ENCODE peak calls at places on chromosomes 7 and 10, in ten cellular contexts. One of them, this sample, is unnamed.

GRCh38 chr10:132541601-132542011 is 4.0 kb downstream of the INPP5A start:
- DNase-seq in mesenchymal stem cell: no peak
- DNase-seq in PC-3: no peak
- DNase-seq in stimulated activated CD4-positive, alpha-beta T cell treated with anti-CD3 and anti-CD28 coated beads, Interleukin-15, amount 100 ng/mL, for 1 hour: no peak
- DNase-seq in Caco-2: no peak
- DNase-seq in foreskin keratinocyte: no peak
- DNase-seq in Right ventricle myocardium superior: no peak
- DNase-seq in substantia nigra: no peak
- DNase-seq in HT1080: no peak
- DNase-seq in lung microvascular endothelial cell: no peak
- DNase-seq in this sample: no peak

GRCh38 chr10:75932921-75933320 is 501.5 kb downstream of the LRMDA start:
- DNase-seq in mesenchymal stem cell: no peak
- DNase-seq in foreskin keratinocyte: no peak
- DNase-seq in HT1080: no peak
- DNase-seq in stimulated activated CD4-positive, alpha-beta T cell treated with anti-CD3 and anti-CD28 coated beads, Interleukin-15, amount 100 ng/mL, for 1 hour: no peak
- DNase-seq in lung microvascular endothelial cell: no peak
- DNase-seq in Right ventricle myocardium superior: no peak
- DNase-seq in PC-3: peak
- DNase-seq in Caco-2: no peak
- DNase-seq in substantia nigra: no peak
- DNase-seq in this sample: no peak

GRCh38 chr7:117448655-117449054 is 21.4 kb upstream of the ASZ1 start:
- DNase-seq in Right ventricle myocardium superior: no peak
- DNase-seq in PC-3: no peak
- DNase-seq in Caco-2: no peak
- DNase-seq in stimulated activated CD4-positive, alpha-beta T cell treated with anti-CD3 and anti-CD28 coated beads, Interleukin-15, amount 100 ng/mL, for 1 hour: no peak
- DNase-seq in HT1080: peak
- DNase-seq in lung microvascular endothelial cell: no peak
- DNase-seq in mesenchymal stem cell: no peak
- DNase-seq in substantia nigra: no peak
- DNase-seq in foreskin keratinocyte: no peak
- DNase-seq in this sample: no peak

GRCh38 chr7:46291064-46291463 is 370.0 kb upstream of the IGFBP3 start:
- DNase-seq in substantia nigra: no peak
- DNase-seq in Caco-2: no peak
- DNase-seq in HT1080: peak
- DNase-seq in PC-3: peak
- DNase-seq in lung microvascular endothelial cell: no peak
- DNase-seq in stimulated activated CD4-positive, alpha-beta T cell treated with anti-CD3 and anti-CD28 coated beads, Interleukin-15, amount 100 ng/mL, for 1 hour: no peak
- DNase-seq in mesenchymal stem cell: peak
- DNase-seq in Right ventricle myocardium superior: no peak
- DNase-seq in foreskin keratinocyte: peak
- DNase-seq in this sample: no peak

GRCh38 chr7:82623812-82624211 is 180.2 kb upstream of the CACNA2D1 start:
- DNase-seq in lung microvascular endothelial cell: no peak
- DNase-seq in PC-3: no peak
- DNase-seq in HT1080: no peak
- DNase-seq in Right ventricle myocardium superior: no peak
- DNase-seq in Caco-2: no peak
- DNase-seq in mesenchymal stem cell: peak
- DNase-seq in stimulated activated CD4-positive, alpha-beta T cell treated with anti-CD3 and anti-CD28 coated beads, Interleukin-15, amount 100 ng/mL, for 1 hour: no peak
- DNase-seq in substantia nigra: no peak
- DNase-seq in foreskin keratinocyte: no peak
- DNase-seq in this sample: no peak

GRCh38 chr7:2939193-2939885 is 95.2 kb upstream of the GNA12 start:
- DNase-seq in lung microvascular endothelial cell: no peak
- DNase-seq in Right ventricle myocardium superior: no peak
- DNase-seq in substantia nigra: no peak
- DNase-seq in foreskin keratinocyte: no peak
- DNase-seq in mesenchymal stem cell: no peak
- DNase-seq in HT1080: no peak
- DNase-seq in stimulated activated CD4-positive, alpha-beta T cell treated with anti-CD3 and anti-CD28 coated beads, Interleukin-15, amount 100 ng/mL, for 1 hour: no peak
- DNase-seq in PC-3: peak
- DNase-seq in Caco-2: no peak
- DNase-seq in this sample: no peak

GRCh38 chr7:154423219-154423618 is 371.0 kb downstream of the DPP6 start:
- DNase-seq in Right ventricle myocardium superior: no peak
- DNase-seq in foreskin keratinocyte: no peak
- DNase-seq in stimulated activated CD4-positive, alpha-beta T cell treated with anti-CD3 and anti-CD28 coated beads, Interleukin-15, amount 100 ng/mL, for 1 hour: no peak
- DNase-seq in PC-3: no peak
- DNase-seq in mesenchymal stem cell: no peak
- DNase-seq in lung microvascular endothelial cell: no peak
- DNase-seq in substantia nigra: peak
- DNase-seq in Caco-2: no peak
- DNase-seq in HT1080: no peak
- DNase-seq in this sample: no peak

GRCh38 chr10:130254168-130255061 is 118.2 kb downstream of the GLRX3 start:
- DNase-seq in substantia nigra: no peak
- DNase-seq in PC-3: no peak
- DNase-seq in stimulated activated CD4-positive, alpha-beta T cell treated with anti-CD3 and anti-CD28 coated beads, Interleukin-15, amount 100 ng/mL, for 1 hour: no peak
- DNase-seq in Right ventricle myocardium superior: no peak
- DNase-seq in Caco-2: no peak
- DNase-seq in foreskin keratinocyte: no peak
- DNase-seq in HT1080: no peak
- DNase-seq in mesenchymal stem cell: no peak
- DNase-seq in lung microvascular endothelial cell: no peak
- DNase-seq in this sample: no peak

GRCh38 chr7:51244053-51244452 is 72.6 kb downstream of the COBL start:
- DNase-seq in substantia nigra: no peak
- DNase-seq in mesenchymal stem cell: no peak
- DNase-seq in lung microvascular endothelial cell: no peak
- DNase-seq in HT1080: no peak
- DNase-seq in stimulated activated CD4-positive, alpha-beta T cell treated with anti-CD3 and anti-CD28 coated beads, Interleukin-15, amount 100 ng/mL, for 1 hour: no peak
- DNase-seq in foreskin keratinocyte: no peak
- DNase-seq in Right ventricle myocardium superior: no peak
- DNase-seq in PC-3: no peak
- DNase-seq in Caco-2: no peak
- DNase-seq in this sample: no peak

GRCh38 chr7:75621124-75621523 is 117.6 kb downstream of the HIP1 start:
- DNase-seq in lung microvascular endothelial cell: no peak
- DNase-seq in stimulated activated CD4-positive, alpha-beta T cell treated with anti-CD3 and anti-CD28 coated beads, Interleukin-15, amount 100 ng/mL, for 1 hour: no peak
- DNase-seq in HT1080: no peak
- DNase-seq in Caco-2: no peak
- DNase-seq in substantia nigra: no peak
- DNase-seq in foreskin keratinocyte: no peak
- DNase-seq in PC-3: no peak
- DNase-seq in Right ventricle myocardium superior: no peak
- DNase-seq in mesenchymal stem cell: no peak
- DNase-seq in this sample: peak

GRCh38 chr7:46015107-46015868 is 94.2 kb upstream of the IGFBP3 start:
- DNase-seq in HT1080: no peak
- DNase-seq in foreskin keratinocyte: no peak
- DNase-seq in PC-3: no peak
- DNase-seq in Caco-2: peak
- DNase-seq in stimulated activated CD4-positive, alpha-beta T cell treated with anti-CD3 and anti-CD28 coated beads, Interleukin-15, amount 100 ng/mL, for 1 hour: no peak
- DNase-seq in mesenchymal stem cell: peak
- DNase-seq in substantia nigra: no peak
- DNase-seq in lung microvascular endothelial cell: no peak
- DNase-seq in Right ventricle myocardium superior: peak
- DNase-seq in this sample: no peak

GRCh38 chr7:80721880-80722595 is 83.6 kb downstream of the CD36 start:
- DNase-seq in stimulated activated CD4-positive, alpha-beta T cell treated with anti-CD3 and anti-CD28 coated beads, Interleukin-15, amount 100 ng/mL, for 1 hour: no peak
- DNase-seq in foreskin keratinocyte: peak
- DNase-seq in Caco-2: no peak
- DNase-seq in Right ventricle myocardium superior: peak
- DNase-seq in mesenchymal stem cell: peak
- DNase-seq in PC-3: peak
- DNase-seq in substantia nigra: no peak
- DNase-seq in HT1080: peak
- DNase-seq in lung microvascular endothelial cell: peak
- DNase-seq in this sample: no peak

GRCh38 chr7:107596881-107597581 is 17.0 kb downstream of the BCAP29 start:
- DNase-seq in PC-3: no peak
- DNase-seq in foreskin keratinocyte: no peak
- DNase-seq in mesenchymal stem cell: peak
- DNase-seq in HT1080: no peak
- DNase-seq in lung microvascular endothelial cell: peak
- DNase-seq in Caco-2: no peak
- DNase-seq in substantia nigra: no peak
- DNase-seq in Right ventricle myocardium superior: no peak
- DNase-seq in stimulated activated CD4-positive, alpha-beta T cell treated with anti-CD3 and anti-CD28 coated beads, Interleukin-15, amount 100 ng/mL, for 1 hour: no peak
- DNase-seq in this sample: no peak

GRCh38 chr7:117096297-117096696 is 143.0 kb downstream of the ST7 start:
- DNase-seq in Caco-2: no peak
- DNase-seq in HT1080: no peak
- DNase-seq in PC-3: no peak
- DNase-seq in Right ventricle myocardium superior: no peak
- DNase-seq in lung microvascular endothelial cell: no peak
- DNase-seq in stimulated activated CD4-positive, alpha-beta T cell treated with anti-CD3 and anti-CD28 coated beads, Interleukin-15, amount 100 ng/mL, for 1 hour: no peak
- DNase-seq in foreskin keratinocyte: no peak
- DNase-seq in substantia nigra: no peak
- DNase-seq in mesenchymal stem cell: no peak
- DNase-seq in this sample: no peak

GRCh38 chr7:125425507-125425906 is 495.9 kb upstream of the POT1 start:
- DNase-seq in foreskin keratinocyte: no peak
- DNase-seq in lung microvascular endothelial cell: no peak
- DNase-seq in Caco-2: no peak
- DNase-seq in mesenchymal stem cell: no peak
- DNase-seq in PC-3: no peak
- DNase-seq in Right ventricle myocardium superior: no peak
- DNase-seq in stimulated activated CD4-positive, alpha-beta T cell treated with anti-CD3 and anti-CD28 coated beads, Interleukin-15, amount 100 ng/mL, for 1 hour: no peak
- DNase-seq in substantia nigra: no peak
- DNase-seq in HT1080: no peak
- DNase-seq in this sample: no peak

GRCh38 chr7:46229409-46229808 is 308.3 kb upstream of the IGFBP3 start:
- DNase-seq in foreskin keratinocyte: peak
- DNase-seq in Right ventricle myocardium superior: no peak
- DNase-seq in HT1080: peak
- DNase-seq in stimulated activated CD4-positive, alpha-beta T cell treated with anti-CD3 and anti-CD28 coated beads, Interleukin-15, amount 100 ng/mL, for 1 hour: no peak
- DNase-seq in lung microvascular endothelial cell: no peak
- DNase-seq in PC-3: peak
- DNase-seq in substantia nigra: no peak
- DNase-seq in Caco-2: no peak
- DNase-seq in mesenchymal stem cell: peak
- DNase-seq in this sample: no peak

GRCh38 chr7:82020076-82020475 is 250.2 kb upstream of the HGF start:
- DNase-seq in foreskin keratinocyte: no peak
- DNase-seq in substantia nigra: no peak
- DNase-seq in HT1080: no peak
- DNase-seq in Caco-2: no peak
- DNase-seq in stimulated activated CD4-positive, alpha-beta T cell treated with anti-CD3 and anti-CD28 coated beads, Interleukin-15, amount 100 ng/mL, for 1 hour: no peak
- DNase-seq in Right ventricle myocardium superior: no peak
- DNase-seq in PC-3: no peak
- DNase-seq in lung microvascular endothelial cell: no peak
- DNase-seq in mesenchymal stem cell: no peak
- DNase-seq in this sample: no peak

GRCh38 chr7:463362-464176 is 56.1 kb downstream of the PDGFA start:
- DNase-seq in Caco-2: no peak
- DNase-seq in HT1080: no peak
- DNase-seq in lung microvascular endothelial cell: no peak
- DNase-seq in PC-3: no peak
- DNase-seq in foreskin keratinocyte: no peak
- DNase-seq in stimulated activated CD4-positive, alpha-beta T cell treated with anti-CD3 and anti-CD28 coated beads, Interleukin-15, amount 100 ng/mL, for 1 hour: no peak
- DNase-seq in substantia nigra: no peak
- DNase-seq in Right ventricle myocardium superior: no peak
- DNase-seq in mesenchymal stem cell: no peak
- DNase-seq in this sample: no peak

GRCh38 chr10:67815571-67816059 is 22.4 kb downstream of the DNAJC12 start:
- DNase-seq in Right ventricle myocardium superior: no peak
- DNase-seq in PC-3: peak
- DNase-seq in Caco-2: no peak
- DNase-seq in stimulated activated CD4-positive, alpha-beta T cell treated with anti-CD3 and anti-CD28 coated beads, Interleukin-15, amount 100 ng/mL, for 1 hour: no peak
- DNase-seq in lung microvascular endothelial cell: no peak
- DNase-seq in HT1080: peak
- DNase-seq in foreskin keratinocyte: no peak
- DNase-seq in mesenchymal stem cell: no peak
- DNase-seq in substantia nigra: no peak
- DNase-seq in this sample: no peak

GRCh38 chr10:44195120-44196007 is 189.5 kb downstream of the CXCL12 start:
- DNase-seq in Right ventricle myocardium superior: peak
- DNase-seq in stimulated activated CD4-positive, alpha-beta T cell treated with anti-CD3 and anti-CD28 coated beads, Interleukin-15, amount 100 ng/mL, for 1 hour: no peak
- DNase-seq in HT1080: peak
- DNase-seq in lung microvascular endothelial cell: peak
- DNase-seq in mesenchymal stem cell: peak
- DNase-seq in foreskin keratinocyte: peak
- DNase-seq in substantia nigra: no peak
- DNase-seq in PC-3: peak
- DNase-seq in Caco-2: no peak
- DNase-seq in this sample: no peak

GRCh38 chr10:22693371-22693784 is 21.0 kb downstream of the PIP4K2A start:
- DNase-seq in foreskin keratinocyte: no peak
- DNase-seq in Right ventricle myocardium superior: no peak
- DNase-seq in stimulated activated CD4-positive, alpha-beta T cell treated with anti-CD3 and anti-CD28 coated beads, Interleukin-15, amount 100 ng/mL, for 1 hour: no peak
- DNase-seq in mesenchymal stem cell: peak
- DNase-seq in HT1080: peak
- DNase-seq in Caco-2: no peak
- DNase-seq in substantia nigra: no peak
- DNase-seq in lung microvascular endothelial cell: peak
- DNase-seq in PC-3: peak
- DNase-seq in this sample: no peak

GRCh38 chr10:23362879-23363787 is 18.5 kb upstream of the C10orf67 start:
- DNase-seq in foreskin keratinocyte: no peak
- DNase-seq in mesenchymal stem cell: no peak
- DNase-seq in stimulated activated CD4-positive, alpha-beta T cell treated with anti-CD3 and anti-CD28 coated beads, Interleukin-15, amount 100 ng/mL, for 1 hour: no peak
- DNase-seq in Caco-2: no peak
- DNase-seq in PC-3: no peak
- DNase-seq in lung microvascular endothelial cell: no peak
- DNase-seq in Right ventricle myocardium superior: no peak
- DNase-seq in HT1080: no peak
- DNase-seq in substantia nigra: no peak
- DNase-seq in this sample: no peak

GRCh38 chr10:1687190-1687589 is 50.1 kb downstream of the ADARB2 start:
- DNase-seq in HT1080: no peak
- DNase-seq in PC-3: no peak
- DNase-seq in substantia nigra: no peak
- DNase-seq in Right ventricle myocardium superior: no peak
- DNase-seq in stimulated activated CD4-positive, alpha-beta T cell treated with anti-CD3 and anti-CD28 coated beads, Interleukin-15, amount 100 ng/mL, for 1 hour: no peak
- DNase-seq in lung microvascular endothelial cell: no peak
- DNase-seq in Caco-2: no peak
- DNase-seq in mesenchymal stem cell: no peak
- DNase-seq in foreskin keratinocyte: no peak
- DNase-seq in this sample: no peak

GRCh38 chr7:107693396-107693795 is 32.8 kb downstream of the SLC26A4 start:
- DNase-seq in stimulated activated CD4-positive, alpha-beta T cell treated with anti-CD3 and anti-CD28 coated beads, Interleukin-15, amount 100 ng/mL, for 1 hour: no peak
- DNase-seq in mesenchymal stem cell: no peak
- DNase-seq in substantia nigra: no peak
- DNase-seq in Right ventricle myocardium superior: no peak
- DNase-seq in PC-3: no peak
- DNase-seq in lung microvascular endothelial cell: peak
- DNase-seq in Caco-2: no peak
- DNase-seq in HT1080: no peak
- DNase-seq in foreskin keratinocyte: no peak
- DNase-seq in this sample: no peak

GRCh38 chr10:21020545-21020944 is 123.4 kb upstream of the NEBL start:
- DNase-seq in lung microvascular endothelial cell: peak
- DNase-seq in PC-3: peak
- DNase-seq in substantia nigra: no peak
- DNase-seq in Caco-2: peak
- DNase-seq in HT1080: peak
- DNase-seq in foreskin keratinocyte: no peak
- DNase-seq in mesenchymal stem cell: peak
- DNase-seq in stimulated activated CD4-positive, alpha-beta T cell treated with anti-CD3 and anti-CD28 coated beads, Interleukin-15, amount 100 ng/mL, for 1 hour: no peak
- DNase-seq in Right ventricle myocardium superior: no peak
- DNase-seq in this sample: peak

GRCh38 chr7:19623676-19624075 is 85.2 kb downstream of the POLR1F start:
- DNase-seq in foreskin keratinocyte: no peak
- DNase-seq in PC-3: no peak
- DNase-seq in lung microvascular endothelial cell: no peak
- DNase-seq in substantia nigra: no peak
- DNase-seq in HT1080: no peak
- DNase-seq in stimulated activated CD4-positive, alpha-beta T cell treated with anti-CD3 and anti-CD28 coated beads, Interleukin-15, amount 100 ng/mL, for 1 hour: no peak
- DNase-seq in mesenchymal stem cell: no peak
- DNase-seq in Right ventricle myocardium superior: no peak
- DNase-seq in Caco-2: no peak
- DNase-seq in this sample: no peak

GRCh38 chr10:101310528-101311439 is 43.2 kb upstream of the BTRC start:
- DNase-seq in Right ventricle myocardium superior: no peak
- DNase-seq in Caco-2: no peak
- DNase-seq in stimulated activated CD4-positive, alpha-beta T cell treated with anti-CD3 and anti-CD28 coated beads, Interleukin-15, amount 100 ng/mL, for 1 hour: no peak
- DNase-seq in substantia nigra: no peak
- DNase-seq in mesenchymal stem cell: no peak
- DNase-seq in lung microvascular endothelial cell: no peak
- DNase-seq in HT1080: no peak
- DNase-seq in foreskin keratinocyte: no peak
- DNase-seq in PC-3: no peak
- DNase-seq in this sample: no peak

GRCh38 chr7:152522551-152522950 is 86.7 kb upstream of the KMT2C start:
- DNase-seq in Caco-2: no peak
- DNase-seq in foreskin keratinocyte: no peak
- DNase-seq in stimulated activated CD4-positive, alpha-beta T cell treated with anti-CD3 and anti-CD28 coated beads, Interleukin-15, amount 100 ng/mL, for 1 hour: no peak
- DNase-seq in mesenchymal stem cell: no peak
- DNase-seq in Right ventricle myocardium superior: peak
- DNase-seq in PC-3: no peak
- DNase-seq in HT1080: no peak
- DNase-seq in lung microvascular endothelial cell: peak
- DNase-seq in substantia nigra: peak
- DNase-seq in this sample: no peak